ENCODE peak calls at places on chromosomes 13 and 19, in six cellular contexts. One of them, this sample, is unnamed. For H3K36me3, the result is how much of the 10 kb centered on the place peaks cover.

GRCh38 chr13:112750570-112750969 is 60.7 kb downstream of the ATP11A start:
- DNase-seq in fibroblast of lung: no peak
- DNase-seq in breast epithelium: no peak
- DNase-seq in PC-3: no peak
- DNase-seq in pancreas: no peak
- DNase-seq in stomach: no peak
- DNase-seq in this sample: no peak

GRCh38 chr19:17075860-17076538 is 422 bp downstream of the MYO9B start:
- DNase-seq in pancreas: no peak
- DNase-seq in fibroblast of lung: no peak
- DNase-seq in PC-3: peak
- DNase-seq in stomach: peak
- DNase-seq in breast epithelium: no peak
- DNase-seq in this sample: peak

GRCh38 chr13:42819712-42820111 is 38.3 kb downstream of the FAM216B start:
- DNase-seq in PC-3: no peak
- DNase-seq in stomach: no peak
- DNase-seq in fibroblast of lung: no peak
- DNase-seq in breast epithelium: no peak
- DNase-seq in pancreas: no peak
- DNase-seq in this sample: no peak

GRCh38 chr13:24115671-24116070 is 44.8 kb upstream of the SPATA13 start:
- DNase-seq in fibroblast of lung: no peak
- DNase-seq in breast epithelium: no peak
- DNase-seq in PC-3: no peak
- DNase-seq in stomach: no peak
- DNase-seq in pancreas: no peak
- DNase-seq in this sample: no peak

GRCh38 chr19:13574933-13575332 is 68.7 kb upstream of the CACNA1A start:
- DNase-seq in pancreas: no peak
- DNase-seq in fibroblast of lung: no peak
- DNase-seq in breast epithelium: no peak
- DNase-seq in PC-3: peak
- DNase-seq in stomach: no peak
- DNase-seq in this sample: no peak

GRCh38 chr19:43625918-43626579 is 6.6 kb upstream of the ZNF428 start:
- DNase-seq in fibroblast of lung: peak
- DNase-seq in PC-3: no peak
- DNase-seq in pancreas: peak
- DNase-seq in breast epithelium: no peak
- DNase-seq in stomach: no peak
- DNase-seq in this sample: peak

GRCh38 chr19:51607920-51608562 is 22.2 kb downstream of the SIGLEC5 start:
- DNase-seq in fibroblast of lung: peak
- DNase-seq in pancreas: peak
- DNase-seq in stomach: peak
- DNase-seq in breast epithelium: peak
- DNase-seq in PC-3: peak
- DNase-seq in this sample: peak

GRCh38 chr19:2059422-2060201 is 8.6 kb upstream of the MKNK2 start:
- DNase-seq in pancreas: peak
- DNase-seq in stomach: peak
- DNase-seq in PC-3: peak
- DNase-seq in fibroblast of lung: peak
- DNase-seq in breast epithelium: peak
- DNase-seq in this sample: peak

GRCh38 chr13:21710163-21710562 is 39.3 kb downstream of the FGF9 start:
- DNase-seq in PC-3: no peak
- DNase-seq in stomach: no peak
- DNase-seq in fibroblast of lung: no peak
- DNase-seq in breast epithelium: no peak
- DNase-seq in pancreas: no peak
- DNase-seq in this sample: no peak

GRCh38 chr19:54694648-54695047 is 29.6 kb upstream of the KIR3DL3 start:
- DNase-seq in stomach: no peak
- DNase-seq in fibroblast of lung: no peak
- DNase-seq in pancreas: no peak
- DNase-seq in breast epithelium: no peak
- DNase-seq in PC-3: no peak
- DNase-seq in this sample: no peak

GRCh38 chr13:24152292-24153214 is 8.0 kb upstream of the SPATA13 start:
- DNase-seq in pancreas: no peak
- DNase-seq in breast epithelium: no peak
- DNase-seq in stomach: no peak
- DNase-seq in PC-3: no peak
- DNase-seq in fibroblast of lung: no peak
- DNase-seq in this sample: no peak

GRCh38 chr13:113144255-113144629 is 14.2 kb upstream of the PROZ start:
- DNase-seq in stomach: no peak
- DNase-seq in breast epithelium: no peak
- DNase-seq in pancreas: no peak
- DNase-seq in PC-3: no peak
- DNase-seq in fibroblast of lung: no peak
- DNase-seq in this sample: no peak

GRCh38 chr19:53328967-53329366 is 4.6 kb upstream of the ZNF845 start:
- DNase-seq in PC-3: no peak
- DNase-seq in fibroblast of lung: peak
- DNase-seq in breast epithelium: no peak
- DNase-seq in pancreas: peak
- DNase-seq in stomach: no peak
- DNase-seq in this sample: no peak

GRCh38 chr13:39037410-39037879 is 444 bp downstream of the PROSER1 start:
- DNase-seq in fibroblast of lung: no peak
- DNase-seq in breast epithelium: no peak
- DNase-seq in PC-3: no peak
- DNase-seq in stomach: no peak
- DNase-seq in pancreas: no peak
- DNase-seq in this sample: no peak

GRCh38 chr13:38421590-38422560 is 72.2 kb downstream of the UFM1 start:
- DNase-seq in stomach: no peak
- DNase-seq in PC-3: no peak
- DNase-seq in pancreas: no peak
- DNase-seq in breast epithelium: no peak
- DNase-seq in fibroblast of lung: peak
- DNase-seq in this sample: no peak

GRCh38 chr19:50238043-50238442 is 34.6 kb downstream of the MYH14 start:
- DNase-seq in breast epithelium: no peak
- DNase-seq in pancreas: no peak
- DNase-seq in stomach: no peak
- DNase-seq in fibroblast of lung: no peak
- DNase-seq in PC-3: no peak
- DNase-seq in this sample: no peak

GRCh38 chr19:9431475-9431874 is 3.9 kb downstream of the ZNF266 start:
- DNase-seq in fibroblast of lung: peak
- DNase-seq in PC-3: peak
- DNase-seq in stomach: no peak
- DNase-seq in breast epithelium: no peak
- DNase-seq in pancreas: no peak
- DNase-seq in this sample: peak

GRCh38 chr13:75447493-75447892 is 34.5 kb downstream of the TBC1D4 start:
- DNase-seq in stomach: no peak
- DNase-seq in fibroblast of lung: no peak
- DNase-seq in PC-3: no peak
- DNase-seq in breast epithelium: no peak
- DNase-seq in pancreas: no peak
- DNase-seq in this sample: no peak

GRCh38 chr13:79282976-79283375 is 123.1 kb downstream of the RBM26 start:
- DNase-seq in fibroblast of lung: peak
- DNase-seq in stomach: no peak
- DNase-seq in PC-3: peak
- DNase-seq in pancreas: no peak
- DNase-seq in breast epithelium: no peak
- DNase-seq in this sample: no peak

GRCh38 chr13:91155512-91156114 is 191.9 kb upstream of the MIR17HG start:
- DNase-seq in breast epithelium: no peak
- DNase-seq in stomach: no peak
- DNase-seq in PC-3: peak
- DNase-seq in pancreas: no peak
- DNase-seq in fibroblast of lung: no peak
- DNase-seq in this sample: no peak

GRCh38 chr19:34661357-34661756 is 15.6 kb downstream of the SCGB2B2 start:
- DNase-seq in pancreas: peak
- DNase-seq in PC-3: no peak
- DNase-seq in breast epithelium: no peak
- DNase-seq in fibroblast of lung: no peak
- DNase-seq in stomach: peak
- DNase-seq in this sample: no peak

GRCh38 chr19:47197141-47197540 is 33.9 kb downstream of the BBC3 start:
- DNase-seq in stomach: no peak
- DNase-seq in PC-3: no peak
- DNase-seq in fibroblast of lung: no peak
- DNase-seq in pancreas: no peak
- DNase-seq in breast epithelium: no peak
- DNase-seq in this sample: no peak

GRCh38 chr19:45075215-45076028 is 856 bp downstream of the ZNF296 start:
- DNase-seq in PC-3: peak
- DNase-seq in fibroblast of lung: peak
- DNase-seq in breast epithelium: peak
- DNase-seq in stomach: peak
- DNase-seq in pancreas: peak
- DNase-seq in this sample: peak

DNA sequence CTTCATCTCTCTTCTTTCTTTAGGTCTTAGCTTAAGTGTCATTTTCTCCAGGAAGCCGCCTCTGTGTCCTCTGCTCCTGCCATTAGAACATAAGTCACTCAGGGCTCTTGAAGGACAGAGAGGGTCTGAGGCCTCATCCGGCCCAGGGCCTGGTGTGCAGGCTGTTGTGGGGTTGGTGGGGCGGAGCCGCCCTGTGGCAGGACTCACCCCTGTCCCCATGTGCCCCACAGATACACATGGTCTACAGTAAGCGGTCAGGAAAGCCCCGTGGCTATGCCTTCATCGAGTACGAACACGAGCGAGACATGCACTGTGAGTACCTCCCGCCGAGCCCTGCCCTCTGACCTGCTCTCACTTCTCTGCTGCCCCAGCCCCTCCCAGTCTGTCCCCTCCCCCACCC is 13.0 kb upstream of the LIN7B start:
- DNase-seq in PC-3: no peak
- DNase-seq in stomach: no peak
- DNase-seq in breast epithelium: no peak
- DNase-seq in fibroblast of lung: no peak
- DNase-seq in pancreas: no peak
- DNase-seq in this sample: no peak
- H3K36me3 ChIP-seq in PC-3: under half
- H3K36me3 ChIP-seq in stomach: half or more
- H3K36me3 ChIP-seq in breast epithelium: under half
- H3K36me3 ChIP-seq in fibroblast of lung: under half
- H3K36me3 ChIP-seq in pancreas: half or more
- H3K36me3 ChIP-seq in this sample: under half

DNA sequence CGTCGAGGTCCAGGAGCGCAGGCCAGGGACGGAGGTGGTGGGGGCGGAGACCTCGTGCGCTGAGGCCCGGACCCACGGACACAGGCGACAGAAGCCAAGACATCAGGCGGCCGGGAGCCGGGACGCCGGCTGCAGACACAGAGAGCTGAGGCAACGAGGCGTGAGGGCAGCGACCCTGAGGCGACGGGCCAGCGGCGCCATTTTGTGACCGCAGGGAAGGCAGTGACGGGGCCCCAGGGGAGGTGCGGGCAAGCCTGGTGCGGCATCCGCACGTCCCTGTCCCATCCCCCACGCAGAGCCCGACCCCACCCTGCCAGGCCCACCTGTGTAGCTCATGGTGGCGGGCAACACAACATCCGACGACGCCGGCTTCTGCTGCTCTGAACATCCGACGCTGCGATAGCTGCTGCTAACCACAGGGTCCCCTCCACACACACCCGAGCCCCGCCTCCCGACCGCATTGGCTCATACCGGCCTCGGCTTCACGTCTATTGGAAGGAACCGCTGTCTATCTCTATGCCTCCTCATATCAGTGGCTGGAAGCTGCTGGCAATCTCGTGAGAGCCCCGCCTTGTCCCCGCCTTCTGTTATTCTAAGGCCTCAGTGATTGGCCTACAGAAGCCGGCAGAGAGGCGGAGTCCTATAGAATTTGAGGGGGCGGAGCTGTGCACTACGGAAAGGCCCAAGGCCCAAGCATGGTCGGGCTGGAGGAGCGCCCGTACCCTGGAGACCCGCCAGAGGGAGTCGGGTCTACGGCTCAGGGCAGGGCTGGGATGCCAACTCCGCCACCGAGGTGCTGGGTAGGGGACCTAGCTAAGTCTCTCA is at the start of gene AKAP8L:
- DNase-seq in stomach: peak
- DNase-seq in pancreas: peak
- DNase-seq in breast epithelium: peak
- DNase-seq in fibroblast of lung: peak
- DNase-seq in PC-3: peak
- DNase-seq in this sample: peak
- H3K36me3 ChIP-seq in stomach: under half
- H3K36me3 ChIP-seq in pancreas: under half
- H3K36me3 ChIP-seq in breast epithelium: under half
- H3K36me3 ChIP-seq in fibroblast of lung: under half
- H3K36me3 ChIP-seq in PC-3: under half
- H3K36me3 ChIP-seq in this sample: under half

DNA sequence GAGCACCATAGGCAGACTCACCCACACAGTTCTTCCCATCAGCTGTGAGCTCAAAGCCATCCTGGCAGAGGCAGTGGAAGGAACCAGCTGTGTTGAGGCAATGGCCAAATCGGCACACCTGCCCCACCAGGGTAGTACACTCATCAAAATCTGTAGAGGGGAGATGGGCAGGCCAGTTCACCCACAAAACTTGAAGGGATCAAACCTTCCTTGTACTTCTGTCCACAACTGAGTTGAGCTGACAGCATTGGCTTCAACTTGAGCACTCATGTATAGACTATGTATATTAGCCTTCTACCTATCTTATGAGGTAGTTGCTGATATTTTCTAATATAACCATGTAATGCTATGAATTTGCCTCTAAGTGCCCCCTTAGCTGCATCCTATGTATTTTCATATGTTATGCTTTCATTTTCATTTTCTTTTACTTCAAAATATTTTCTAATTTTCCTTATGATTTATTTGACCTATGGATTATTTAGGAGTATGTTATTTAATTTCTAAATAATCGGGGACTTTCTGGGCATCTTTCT is 42.9 kb downstream of the CCL25 start:
- DNase-seq in pancreas: no peak
- DNase-seq in breast epithelium: no peak
- DNase-seq in PC-3: no peak
- DNase-seq in fibroblast of lung: no peak
- DNase-seq in stomach: no peak
- DNase-seq in this sample: no peak
- H3K36me3 ChIP-seq in pancreas: under half
- H3K36me3 ChIP-seq in breast epithelium: under half
- H3K36me3 ChIP-seq in PC-3: under half
- H3K36me3 ChIP-seq in fibroblast of lung: under half
- H3K36me3 ChIP-seq in stomach: under half
- H3K36me3 ChIP-seq in this sample: under half

DNA sequence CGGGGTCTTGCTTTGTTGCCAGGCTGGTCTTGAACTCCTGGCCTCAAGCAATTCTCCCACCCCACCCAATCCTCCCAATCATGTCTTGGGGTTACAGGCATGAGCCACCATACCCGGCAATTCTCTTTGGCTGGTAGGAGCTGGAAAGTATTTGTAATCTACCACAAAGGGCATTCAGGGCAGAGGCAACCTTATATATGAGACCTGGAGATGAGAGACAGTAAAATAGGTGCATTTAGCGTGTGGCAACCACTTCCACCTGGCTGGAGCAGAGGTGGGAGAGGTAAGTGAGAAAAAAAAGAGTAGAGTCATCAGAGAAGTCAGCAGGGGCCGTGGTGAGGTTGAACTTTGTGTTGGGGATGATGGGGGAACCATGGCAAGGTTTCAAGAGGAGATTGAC is 36.8 kb downstream of the VAV1 start:
- DNase-seq in stomach: no peak
- DNase-seq in fibroblast of lung: no peak
- DNase-seq in breast epithelium: no peak
- DNase-seq in PC-3: no peak
- DNase-seq in pancreas: no peak
- DNase-seq in this sample: no peak
- H3K36me3 ChIP-seq in stomach: under half
- H3K36me3 ChIP-seq in fibroblast of lung: under half
- H3K36me3 ChIP-seq in breast epithelium: under half
- H3K36me3 ChIP-seq in PC-3: under half
- H3K36me3 ChIP-seq in pancreas: under half
- H3K36me3 ChIP-seq in this sample: under half

This sample was measured in colonic mucosa.